ENCODE peak calls at places on chromosome 17, in nine cellular contexts. X is NCI-H1694; J is stimulated activated CD8-positive, alpha-beta memory T cell treated with anti-CD3 and anti-CD28 coated beads, Interleukin-12 subunit alpha, Interleukin-12 subunit beta, amount 100 ng/mL, for 1 hour; P is Kasumi-1; Q is esophagus squamous epithelium; V is OCI-M1; F is stimulated activated naive B cell treated with anti-CD40 and anti-IgM and Interleukin-4, amounts not matched to agents 10 μg/mL and 1 μg/mL and 100 μg/mL, for 72 hours; C is T-helper 2 cell; W is T1000. L is an unnamed sample.

GRCh38 chr17:28744104-28744801 is 442 bp downstream of the TRAF4 start:
- DNase-seq in X (no peak), J (peak), P (no peak), Q (no peak), V (peak), F (no peak), C (peak), W (no peak), L (peak)

GRCh38 chr17:1058423-1059130 is 61.6 kb downstream of the TIMM22 start:
- DNase-seq in X (peak), J (peak), P (peak), Q (no peak), V (peak), F (no peak), C (peak), W (peak), L (no peak)

GRCh38 chr17:9670596-9670995 is 25.3 kb downstream of the USP43 start:
- DNase-seq in X (no peak), J (no peak), P (no peak), Q (no peak), V (no peak), F (no peak), C (no peak), W (no peak), L (no peak)

GRCh38 chr17:7889166-7889584 is 586 bp downstream of the CHD3 start:
- DNase-seq in X (peak), J (no peak), P (peak), Q (peak), V (peak), F (no peak), C (peak), W (peak), L (peak)

GRCh38 chr17:74938194-74938950 is 2.7 kb downstream of the OTOP3 start:
- DNase-seq in X (no peak), J (no peak), P (no peak), Q (no peak), V (no peak), F (no peak), C (no peak), W (no peak), L (no peak)

GRCh38 chr17:63919311-63919723 is 678 bp upstream of the GH1 start:
- DNase-seq in X (peak), J (peak), P (peak), Q (no peak), V (peak), F (peak), C (peak), W (peak), L (no peak)

GRCh38 chr17:12318614-12319266 is 298.1 kb downstream of the MAP2K4 start:
- DNase-seq in X (no peak), J (no peak), P (no peak), Q (no peak), V (no peak), F (no peak), C (no peak), W (no peak), L (no peak)

GRCh38 chr17:59292174-59292523 is 39.3 kb upstream of the YPEL2 start:
- DNase-seq in X (peak), J (no peak), P (no peak), Q (no peak), V (no peak), F (no peak), C (no peak), W (no peak), L (no peak)

GRCh38 chr17:61284746-61285145 is 114.9 kb upstream of the TBX2 start:
- DNase-seq in X (no peak), J (no peak), P (no peak), Q (no peak), V (no peak), F (no peak), C (no peak), W (no peak), L (no peak)

GRCh38 chr17:79747508-79748295 is 17.0 kb downstream of the ENPP7 start:
- DNase-seq in X (no peak), J (no peak), P (no peak), Q (no peak), V (no peak), F (no peak), C (peak), W (no peak), L (peak)

GRCh38 chr17:30964878-30965277 is 6.0 kb upstream of the RNF135 start:
- DNase-seq in X (no peak), J (no peak), P (no peak), Q (no peak), V (no peak), F (no peak), C (no peak), W (no peak), L (no peak)

GRCh38 chr17:74898376-74898946 is 5.0 kb upstream of the FADS6 start:
- DNase-seq in X (no peak), J (no peak), P (no peak), Q (no peak), V (no peak), F (no peak), C (no peak), W (no peak), L (no peak)

GRCh38 chr17:34711646-34712045 is 132.3 kb downstream of the TMEM132E start:
- DNase-seq in X (peak), J (no peak), P (no peak), Q (no peak), V (no peak), F (no peak), C (no peak), W (no peak), L (no peak)

GRCh38 chr17:50831430-50832064 is 3.8 kb upstream of the WFIKKN2 start:
- DNase-seq in X (no peak), J (no peak), P (no peak), Q (no peak), V (no peak), F (no peak), C (no peak), W (no peak), L (no peak)

GRCh38 chr17:49997256-49997735 is 2.3 kb upstream of the DLX3 start:
- DNase-seq in X (no peak), J (no peak), P (no peak), Q (no peak), V (peak), F (no peak), C (no peak), W (no peak), L (no peak)

GRCh38 chr17:80187493-80187892 is 17.7 kb downstream of the CARD14 start:
- DNase-seq in X (no peak), J (no peak), P (no peak), Q (no peak), V (no peak), F (no peak), C (no peak), W (no peak), L (no peak)

GRCh38 chr17:69503711-69504110 is 89.2 kb downstream of the MAP2K6 start:
- DNase-seq in X (no peak), J (no peak), P (no peak), Q (no peak), V (peak), F (peak), C (no peak), W (no peak), L (no peak)

GRCh38 chr17:80760501-80760900 is 215.9 kb downstream of the RPTOR start:
- DNase-seq in X (peak), J (no peak), P (peak), Q (no peak), V (no peak), F (peak), C (peak), W (no peak), L (peak)

GRCh38 chr17:77036841-77037381 is 103.9 kb upstream of the SEC14L1 start:
- DNase-seq in X (no peak), J (no peak), P (peak), Q (no peak), V (peak), F (peak), C (no peak), W (no peak), L (no peak)

GRCh38 chr17:39225974-39226683 is 384 bp upstream of the STAC2 start:
- DNase-seq in X (peak), J (peak), P (no peak), Q (no peak), V (no peak), F (no peak), C (no peak), W (peak), L (peak)

GRCh38 chr17:68435876-68436842 is 21.1 kb downstream of the WIPI1 start:
- DNase-seq in X (peak), J (peak), P (peak), Q (no peak), V (peak), F (peak), C (peak), W (peak), L (peak)

GRCh38 chr17:34582901-34583245 is 3.5 kb downstream of the TMEM132E start:
- DNase-seq in X (no peak), J (no peak), P (no peak), Q (no peak), V (no peak), F (no peak), C (no peak), W (no peak), L (no peak)

GRCh38 chr17:47717261-47717697 is 15.8 kb upstream of the TBX21 start:
- DNase-seq in X (no peak), J (no peak), P (no peak), Q (no peak), V (peak), F (peak), C (peak), W (no peak), L (no peak)

GRCh38 chr17:62062313-62062712 is 2.8 kb downstream of the MED13 start:
- DNase-seq in X (no peak), J (no peak), P (peak), Q (no peak), V (peak), F (no peak), C (peak), W (no peak), L (no peak)